ENCODE peak calls at places on chromosomes 6 and 20, in seven cellular contexts. L is AG10803, U is CD14-positive monocyte, W is A673, X is RWPE1, T is foreskin fibroblast, E is psoas muscle. Z is an unnamed sample.

GRCh38 chr20:38357653-38358207 is 11.4 kb downstream of the LBP start:
- DNase-seq in U (no peak), T (no peak), L (no peak), X (no peak), W (no peak), E (no peak), Z (no peak)

GRCh38 chr6:84065718-84066290 is 32.2 kb downstream of the MRAP2 start:
- DNase-seq in T (peak; percentile 48), U (no peak), W (peak; percentile 34), L (peak; percentile 36), X (peak; percentile 73), E (no peak), Z (no peak)

GRCh38 chr6:22737331-22737730 is 168.0 kb downstream of the HDGFL1 start:
- DNase-seq in U (no peak), X (no peak), L (peak; percentile 25), W (peak; percentile 65), T (peak; percentile 47), E (peak; percentile 21), Z (no peak)

GRCh38 chr6:80214436-80215022 is 108.1 kb downstream of the BCKDHB start:
- DNase-seq in T (peak; percentile 80), E (no peak), L (peak; percentile 68), X (peak; percentile 62), U (no peak), W (peak; percentile 74), Z (no peak)

GRCh38 chr6:94065707-94066337 is 646.5 kb upstream of the EPHA7 start:
- DNase-seq in W (peak; percentile 88), E (no peak), L (no peak), U (no peak), X (no peak), T (no peak), Z (no peak)

GRCh38 chr6:19999319-20000191 is 162.4 kb downstream of the ID4 start:
- DNase-seq in E (no peak), L (no peak), W (peak; percentile 46), X (peak; percentile 4), T (no peak), U (no peak), Z (no peak)

GRCh38 chr6:36916159-36916558 is 30.4 kb downstream of the C6orf89 start:
- DNase-seq in L (no peak), E (no peak), T (no peak), X (no peak), W (no peak), U (no peak), Z (no peak)

GRCh38 chr6:11889574-11889973 is 111.0 kb upstream of the ADTRP start:
- DNase-seq in L (peak; percentile 22), E (no peak), U (no peak), T (no peak), X (no peak), W (no peak), Z (no peak)

GRCh38 chr6:3119040-3119723 is 671 bp downstream of the BPHL start:
- DNase-seq in E (no peak), U (no peak), L (peak; percentile 19), X (peak; percentile 42), W (no peak), T (peak; percentile 59), Z (no peak)

GRCh38 chr6:44569931-44570385 is 182.5 kb downstream of the CDC5L start:
- DNase-seq in U (peak; percentile 76), E (peak; percentile 44), W (no peak), X (no peak), T (peak; percentile 63), L (peak; percentile 87), Z (no peak)

GRCh38 chr6:83265384-83265783 is 72.2 kb downstream of the RWDD2A start:
- DNase-seq in X (no peak), W (no peak), E (no peak), T (peak; percentile 60), L (peak; percentile 34), U (no peak), Z (no peak)

GRCh38 chr6:143677577-143677890 is 231 bp upstream of the PHACTR2 start:
- DNase-seq in T (no peak), U (no peak), E (no peak), W (no peak), L (no peak), X (no peak), Z (no peak)

GRCh38 chr6:154509421-154510143 is 903 bp downstream of the CNKSR3 start:
- DNase-seq in X (peak; percentile 31), L (peak; percentile 43), W (peak; percentile 43), E (peak; percentile 27), U (no peak), T (peak; percentile 64), Z (no peak)

GRCh38 chr20:15603978-15604377 is 969.3 kb downstream of the KIF16B start:
- DNase-seq in T (no peak), X (no peak), L (no peak), W (no peak), E (no peak), U (no peak), Z (no peak)

GRCh38 chr20:31848088-31848999 is 2.9 kb upstream of the FOXS1 start:
- DNase-seq in W (no peak), U (no peak), X (no peak), T (no peak), L (no peak), E (no peak), Z (no peak)

DNA sequence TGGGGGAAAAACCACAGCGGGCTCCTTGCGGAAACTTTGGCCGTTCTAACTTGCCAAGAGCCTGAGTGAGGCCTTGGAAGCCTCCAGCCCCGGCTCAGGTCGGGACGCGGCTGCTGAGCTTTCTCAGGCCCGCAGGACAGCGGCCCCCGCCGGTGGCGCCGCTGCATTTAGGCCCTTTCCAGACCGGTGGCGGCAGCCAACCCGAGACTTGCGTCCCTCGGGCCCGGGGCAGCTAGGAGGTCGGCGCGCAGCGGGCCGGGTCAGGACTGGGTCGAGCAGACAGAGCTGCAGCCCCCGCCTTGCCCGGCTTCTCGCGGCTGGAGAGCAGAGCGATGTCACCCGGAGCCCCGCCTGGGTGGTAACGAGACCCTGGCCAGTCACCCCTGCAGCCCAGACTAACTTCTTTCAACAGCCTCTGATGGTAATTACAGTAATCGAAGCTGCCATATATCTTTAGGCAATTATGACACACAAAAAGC is 2.7 kb downstream of the NR2E1 start:
- DNase-seq in L (peak; percentile 8), X (no peak), T (peak; percentile 49), U (no peak), W (no peak), E (peak; percentile 42), Z (no peak)
- TF ChIP-seq CTCF in L (peak; percentile 15), X (no peak), T (peak; percentile 23), U (peak; percentile 28), W (peak; percentile 19), E (peak; percentile 35), Z (peak; percentile 74)

DNA sequence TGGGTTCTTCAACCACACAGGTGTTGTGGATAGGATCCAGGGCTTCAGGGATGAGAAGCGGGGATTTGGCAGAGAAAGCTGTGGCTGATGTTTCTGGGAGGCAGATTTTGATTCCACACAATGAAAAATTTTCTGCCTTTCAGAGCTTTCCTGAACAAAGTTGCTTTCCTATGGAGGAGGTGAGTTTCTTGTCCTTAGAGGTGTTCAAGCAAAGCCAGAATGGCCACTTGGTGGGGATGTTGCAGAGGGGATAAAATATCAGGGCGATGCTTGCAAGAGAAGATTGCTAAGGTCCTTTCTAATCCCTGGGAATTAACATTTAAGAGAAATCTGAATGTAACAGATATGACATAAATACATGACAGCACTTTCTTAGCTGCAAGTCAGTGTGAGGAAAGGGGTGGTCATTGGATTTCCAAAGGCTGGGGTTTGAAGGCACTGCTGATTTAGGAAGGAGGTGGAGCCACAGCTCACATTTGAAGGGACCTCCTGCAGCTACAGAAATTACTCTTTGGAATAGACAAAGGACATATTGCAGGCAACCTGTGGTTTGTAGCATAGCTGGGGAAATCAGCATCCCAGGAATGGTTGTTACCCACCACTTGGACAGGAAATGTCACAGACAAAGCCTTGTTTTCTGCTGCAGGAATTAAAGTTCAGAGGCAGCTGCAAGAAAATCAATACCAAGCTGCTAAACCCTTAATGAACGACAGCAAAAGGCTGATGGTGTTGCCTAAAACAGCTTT is 271.1 kb upstream of the CHD6 start:
- DNase-seq in L (no peak), T (no peak), E (no peak), U (no peak), X (peak; percentile 31), W (peak; percentile 57), Z (no peak)
- TF ChIP-seq CTCF in L (no peak), T (no peak), E (no peak), U (no peak), X (no peak), W (peak; percentile 28), Z (no peak)

DNA sequence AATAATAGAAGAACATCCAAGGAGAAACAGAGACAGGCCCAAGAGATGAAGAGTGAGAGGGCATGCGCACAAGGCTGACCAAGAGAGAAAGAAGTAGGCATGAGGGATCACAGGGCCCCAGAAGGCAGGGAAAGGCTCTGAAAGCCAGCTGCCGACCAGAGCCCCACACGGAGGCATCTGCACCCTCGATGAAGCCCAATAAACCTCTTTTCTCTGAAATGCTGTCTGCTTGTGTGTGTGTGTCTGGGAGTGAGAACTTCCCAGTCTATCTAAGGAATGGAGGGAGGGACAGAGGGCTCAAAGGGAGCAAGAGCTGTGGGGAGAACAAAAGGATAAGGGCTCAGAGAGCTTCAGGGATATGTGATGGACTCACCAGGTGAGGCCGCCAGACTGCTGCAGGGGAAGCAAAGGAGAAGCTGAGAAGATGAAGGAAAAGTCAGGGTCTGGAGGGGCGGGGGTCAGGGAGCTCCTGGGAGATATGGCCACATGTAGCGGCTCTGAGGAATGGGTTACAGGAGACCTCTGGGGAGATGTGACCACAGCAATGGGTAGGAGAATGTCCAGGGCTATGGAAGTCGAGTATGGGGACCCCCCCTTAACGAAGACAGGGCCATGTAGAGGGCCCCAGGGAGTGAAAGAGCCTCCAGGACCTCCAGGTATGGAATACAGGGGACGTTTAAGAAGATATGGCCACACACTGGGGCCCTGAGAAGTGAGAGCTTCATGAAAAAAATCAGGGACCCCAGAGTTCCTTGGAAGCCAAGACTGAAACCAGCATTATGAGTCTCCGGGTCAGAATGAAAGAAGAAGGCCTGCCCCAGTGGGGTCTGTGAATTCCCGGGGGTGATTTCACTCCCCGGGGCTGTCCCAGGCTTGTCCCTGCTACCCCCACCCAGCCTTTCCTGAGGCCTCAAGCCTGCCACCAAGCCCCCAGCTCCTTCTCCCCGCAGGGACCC is 981 bp upstream of the TNF start:
- DNase-seq in L (no peak), E (no peak), W (no peak), X (no peak), T (no peak), U (no peak), Z (no peak)
- TF ChIP-seq CTCF in L (no peak), E (no peak), W (no peak), X (no peak), T (no peak), U (no peak), Z (no peak)

DNA sequence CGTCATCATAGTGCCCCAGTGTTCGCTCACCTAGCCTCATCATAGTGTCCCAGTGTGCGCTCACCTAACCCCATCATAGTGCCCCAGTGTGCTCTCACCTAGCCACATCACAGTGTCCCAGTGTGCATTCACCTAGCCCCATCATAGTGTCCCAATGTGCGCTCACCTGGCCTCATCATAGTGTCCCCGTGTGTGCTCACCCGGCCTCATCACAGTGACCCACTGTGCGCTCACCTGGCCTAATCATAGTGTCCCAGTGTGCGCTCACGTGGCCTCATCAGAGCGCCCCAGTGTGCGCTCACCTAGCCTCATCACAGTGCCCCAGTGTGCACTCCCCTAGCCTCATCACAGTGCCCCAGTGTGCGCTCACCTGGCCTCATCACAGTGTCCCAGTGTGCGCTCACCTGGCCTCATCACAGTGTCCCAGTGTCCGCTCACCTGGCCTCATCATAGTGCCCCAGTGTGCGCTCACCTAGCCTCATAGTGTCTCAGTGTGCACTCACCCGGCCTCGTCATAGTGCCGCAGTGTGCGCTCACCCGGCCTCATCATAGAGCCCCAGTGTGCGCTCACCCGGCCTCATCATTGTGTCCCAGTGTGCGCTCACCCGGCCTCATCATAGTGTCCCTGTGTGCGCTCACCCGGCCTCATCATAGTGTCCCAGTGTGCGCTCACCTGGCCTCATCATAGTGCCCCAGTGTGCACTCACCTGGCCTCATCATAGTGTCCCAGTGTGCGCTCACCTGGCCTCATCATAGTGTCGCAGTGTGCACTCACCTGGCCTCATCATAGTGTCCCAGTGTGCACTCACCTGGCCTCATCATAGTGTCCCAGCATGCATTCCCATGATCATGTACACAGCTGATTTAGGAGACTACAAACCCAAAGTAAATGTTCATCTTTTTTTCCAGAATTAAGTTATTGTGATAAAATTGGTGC is 9.5 kb downstream of the TMEM242 start:
- DNase-seq in U (no peak), E (no peak), T (no peak), X (no peak), W (no peak), L (no peak), Z (no peak)
- TF ChIP-seq CTCF in U (no peak), E (no peak), T (no peak), X (no peak), W (no peak), L (no peak), Z (no peak)

Z was measured in chondrocyte.